ENCODE peak calls at places on chromosomes 11 and 22, in eight cellular contexts. One of them, this sample, is unnamed.

GRCh38 chr22:49614966-49615965 is 212.4 kb downstream of the BRD1 start:
- DNase-seq in fibroblast of the aortic adventitia: no peak
- DNase-seq in dorsolateral prefrontal cortex: peak
- DNase-seq in skeletal muscle cell: no peak
- DNase-seq in osteoblast: no peak
- DNase-seq in ovary: no peak
- DNase-seq in heart left ventricle: no peak
- DNase-seq in OCI-LY7: no peak
- DNase-seq in this sample: peak

GRCh38 chr11:44305643-44306468 is 4.1 kb downstream of the ALX4 start:
- DNase-seq in ovary: no peak
- DNase-seq in osteoblast: peak
- DNase-seq in fibroblast of the aortic adventitia: no peak
- DNase-seq in OCI-LY7: no peak
- DNase-seq in skeletal muscle cell: no peak
- DNase-seq in dorsolateral prefrontal cortex: no peak
- DNase-seq in heart left ventricle: no peak
- DNase-seq in this sample: peak

GRCh38 chr11:63762662-63763505 is 5.7 kb downstream of the ZFTA start:
- DNase-seq in osteoblast: peak
- DNase-seq in OCI-LY7: no peak
- DNase-seq in fibroblast of the aortic adventitia: peak
- DNase-seq in heart left ventricle: peak
- DNase-seq in ovary: peak
- DNase-seq in skeletal muscle cell: no peak
- DNase-seq in dorsolateral prefrontal cortex: no peak
- DNase-seq in this sample: peak

GRCh38 chr11:20016526-20016925 is 143.7 kb downstream of the DBX1 start:
- DNase-seq in heart left ventricle: no peak
- DNase-seq in fibroblast of the aortic adventitia: no peak
- DNase-seq in skeletal muscle cell: no peak
- DNase-seq in dorsolateral prefrontal cortex: no peak
- DNase-seq in ovary: no peak
- DNase-seq in OCI-LY7: no peak
- DNase-seq in osteoblast: no peak
- DNase-seq in this sample: no peak

GRCh38 chr11:46222485-46223251 is 54.8 kb upstream of the CREB3L1 start:
- DNase-seq in heart left ventricle: no peak
- DNase-seq in dorsolateral prefrontal cortex: no peak
- DNase-seq in skeletal muscle cell: no peak
- DNase-seq in OCI-LY7: no peak
- DNase-seq in ovary: no peak
- DNase-seq in fibroblast of the aortic adventitia: peak
- DNase-seq in osteoblast: peak
- DNase-seq in this sample: no peak

GRCh38 chr11:44709966-44710365 is 16.8 kb upstream of the TSPAN18 start:
- DNase-seq in osteoblast: peak
- DNase-seq in fibroblast of the aortic adventitia: no peak
- DNase-seq in dorsolateral prefrontal cortex: no peak
- DNase-seq in heart left ventricle: no peak
- DNase-seq in ovary: no peak
- DNase-seq in OCI-LY7: no peak
- DNase-seq in skeletal muscle cell: peak
- DNase-seq in this sample: no peak

GRCh38 chr11:93287434-93287833 is 43.1 kb upstream of the DEUP1 start:
- DNase-seq in osteoblast: no peak
- DNase-seq in fibroblast of the aortic adventitia: no peak
- DNase-seq in skeletal muscle cell: no peak
- DNase-seq in ovary: no peak
- DNase-seq in heart left ventricle: no peak
- DNase-seq in OCI-LY7: no peak
- DNase-seq in dorsolateral prefrontal cortex: no peak
- DNase-seq in this sample: no peak

GRCh38 chr11:1122356-1123002 is 35.3 kb upstream of the MUC5AC start:
- DNase-seq in OCI-LY7: no peak
- DNase-seq in dorsolateral prefrontal cortex: no peak
- DNase-seq in heart left ventricle: no peak
- DNase-seq in skeletal muscle cell: no peak
- DNase-seq in osteoblast: peak
- DNase-seq in ovary: no peak
- DNase-seq in fibroblast of the aortic adventitia: no peak
- DNase-seq in this sample: no peak

GRCh38 chr11:35427158-35427557 is 7.8 kb upstream of the SLC1A2 start:
- DNase-seq in dorsolateral prefrontal cortex: no peak
- DNase-seq in heart left ventricle: no peak
- DNase-seq in osteoblast: peak
- DNase-seq in skeletal muscle cell: peak
- DNase-seq in OCI-LY7: no peak
- DNase-seq in fibroblast of the aortic adventitia: peak
- DNase-seq in ovary: no peak
- DNase-seq in this sample: no peak

GRCh38 chr11:14812776-14813175 is 79.3 kb downstream of the CYP2R1 start:
- DNase-seq in OCI-LY7: no peak
- DNase-seq in ovary: no peak
- DNase-seq in dorsolateral prefrontal cortex: no peak
- DNase-seq in heart left ventricle: no peak
- DNase-seq in skeletal muscle cell: no peak
- DNase-seq in fibroblast of the aortic adventitia: no peak
- DNase-seq in osteoblast: no peak
- DNase-seq in this sample: no peak

GRCh38 chr11:19595840-19596751 is 116.5 kb upstream of the NAV2 start:
- DNase-seq in osteoblast: peak
- DNase-seq in skeletal muscle cell: peak
- DNase-seq in dorsolateral prefrontal cortex: no peak
- DNase-seq in fibroblast of the aortic adventitia: peak
- DNase-seq in ovary: no peak
- DNase-seq in heart left ventricle: peak
- DNase-seq in OCI-LY7: no peak
- DNase-seq in this sample: no peak

GRCh38 chr11:134411887-134412507 is at the start of gene B3GAT1:
- DNase-seq in skeletal muscle cell: no peak
- DNase-seq in heart left ventricle: no peak
- DNase-seq in dorsolateral prefrontal cortex: no peak
- DNase-seq in ovary: no peak
- DNase-seq in osteoblast: peak
- DNase-seq in OCI-LY7: no peak
- DNase-seq in fibroblast of the aortic adventitia: no peak
- DNase-seq in this sample: no peak

GRCh38 chr11:134413334-134414035 is 1.4 kb upstream of the B3GAT1 start:
- DNase-seq in fibroblast of the aortic adventitia: no peak
- DNase-seq in ovary: no peak
- DNase-seq in heart left ventricle: no peak
- DNase-seq in dorsolateral prefrontal cortex: no peak
- DNase-seq in osteoblast: peak
- DNase-seq in OCI-LY7: no peak
- DNase-seq in skeletal muscle cell: no peak
- DNase-seq in this sample: no peak

GRCh38 chr11:134412508-134413333 is 679 bp upstream of the B3GAT1 start:
- DNase-seq in fibroblast of the aortic adventitia: no peak
- DNase-seq in heart left ventricle: no peak
- DNase-seq in osteoblast: peak
- DNase-seq in OCI-LY7: no peak
- DNase-seq in skeletal muscle cell: no peak
- DNase-seq in dorsolateral prefrontal cortex: peak
- DNase-seq in ovary: peak
- DNase-seq in this sample: no peak

GRCh38 chr11:134409552-134410429 is 2.3 kb downstream of the B3GAT1 start:
- DNase-seq in ovary: no peak
- DNase-seq in fibroblast of the aortic adventitia: no peak
- DNase-seq in heart left ventricle: no peak
- DNase-seq in dorsolateral prefrontal cortex: no peak
- DNase-seq in osteoblast: peak
- DNase-seq in OCI-LY7: no peak
- DNase-seq in skeletal muscle cell: no peak
- DNase-seq in this sample: no peak

DNA sequence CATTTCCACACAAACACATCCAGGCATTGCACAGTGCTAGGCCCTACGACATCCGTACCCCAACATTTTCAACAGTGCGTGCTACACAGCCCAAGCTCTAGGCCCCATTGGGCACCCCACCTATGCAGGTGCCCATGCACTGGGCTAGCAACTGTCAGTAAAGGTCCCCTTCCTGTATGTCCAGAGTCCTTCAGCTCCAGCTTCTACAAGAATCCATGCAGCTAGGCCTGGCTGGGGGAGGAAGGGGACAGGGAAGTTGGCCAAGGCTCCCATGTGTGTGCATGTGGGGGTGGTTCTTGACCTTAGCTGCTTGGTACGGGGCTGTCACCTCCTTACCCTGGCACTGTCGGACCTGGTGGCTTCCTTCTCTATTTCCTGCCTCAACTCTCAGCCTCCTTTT is 1.3 kb downstream of the B3GAT1 start:
- DNase-seq in OCI-LY7: no peak
- DNase-seq in fibroblast of the aortic adventitia: no peak
- DNase-seq in dorsolateral prefrontal cortex: no peak
- DNase-seq in skeletal muscle cell: no peak
- DNase-seq in ovary: no peak
- DNase-seq in osteoblast: peak
- DNase-seq in heart left ventricle: no peak
- DNase-seq in this sample: no peak
- H3K4me3 ChIP-seq in OCI-LY7: no peak
- H3K4me3 ChIP-seq in fibroblast of the aortic adventitia: no peak
- H3K4me3 ChIP-seq in dorsolateral prefrontal cortex: peak
- H3K4me3 ChIP-seq in skeletal muscle cell: no peak
- H3K4me3 ChIP-seq in ovary: no peak
- H3K4me3 ChIP-seq in osteoblast: no peak
- H3K4me3 ChIP-seq in heart left ventricle: peak
- H3K4me3 ChIP-seq in this sample: no peak

DNA sequence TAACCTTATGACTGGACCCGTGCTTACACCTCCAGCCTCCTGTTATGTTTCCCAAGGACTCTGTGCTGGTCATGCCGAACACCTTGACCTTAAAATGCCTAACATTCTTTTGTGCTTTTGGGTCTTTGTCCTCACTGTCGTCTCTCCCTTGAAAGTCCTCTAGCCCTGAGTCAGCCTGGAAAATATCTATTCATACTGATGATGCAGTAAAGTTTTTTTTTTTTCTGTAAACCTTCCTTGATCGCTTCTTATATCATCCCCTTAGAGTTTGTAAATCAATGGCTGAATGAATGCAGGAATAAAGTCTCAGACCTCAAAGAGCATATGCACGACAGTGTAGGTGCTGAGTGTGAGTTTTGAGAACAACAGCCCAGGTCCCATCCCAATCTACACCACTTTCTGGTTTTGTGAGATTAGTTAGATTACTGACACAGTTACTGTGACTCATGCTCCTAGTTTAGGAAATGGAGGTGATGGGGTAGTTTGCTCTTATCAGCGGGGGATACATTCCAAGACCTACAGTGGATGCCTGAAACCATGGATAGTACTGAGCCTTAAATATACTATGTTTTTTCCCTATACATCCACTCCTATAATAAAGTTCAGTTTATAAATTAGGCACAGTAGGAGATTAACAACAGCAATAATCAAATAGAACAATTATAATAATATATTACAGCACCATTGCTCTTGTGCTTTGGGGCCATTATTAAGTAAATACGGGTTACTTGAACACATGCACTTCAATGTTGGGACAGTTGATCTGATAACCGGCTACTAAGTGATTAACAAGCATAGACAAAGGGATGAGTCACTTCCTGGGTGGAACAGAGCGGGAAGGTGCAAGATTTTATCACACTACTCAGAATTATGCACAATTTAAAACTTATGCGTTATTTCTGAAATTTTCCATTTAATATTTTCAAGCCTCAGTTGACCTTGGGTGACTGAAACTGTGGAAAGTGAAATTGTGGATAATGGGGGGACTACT is 8.5 kb downstream of the TCN1 start:
- DNase-seq in heart left ventricle: no peak
- DNase-seq in skeletal muscle cell: no peak
- DNase-seq in osteoblast: no peak
- DNase-seq in OCI-LY7: no peak
- DNase-seq in dorsolateral prefrontal cortex: no peak
- DNase-seq in ovary: no peak
- DNase-seq in fibroblast of the aortic adventitia: no peak
- DNase-seq in this sample: no peak
- H3K4me3 ChIP-seq in heart left ventricle: no peak
- H3K4me3 ChIP-seq in skeletal muscle cell: no peak
- H3K4me3 ChIP-seq in osteoblast: no peak
- H3K4me3 ChIP-seq in OCI-LY7: no peak
- H3K4me3 ChIP-seq in dorsolateral prefrontal cortex: no peak
- H3K4me3 ChIP-seq in ovary: no peak
- H3K4me3 ChIP-seq in fibroblast of the aortic adventitia: no peak
- H3K4me3 ChIP-seq in this sample: no peak

GRCh38 chr22:27377901-27378300 is 423.7 kb downstream of the MN1 start:
- DNase-seq in dorsolateral prefrontal cortex: no peak
- DNase-seq in osteoblast: no peak
- DNase-seq in fibroblast of the aortic adventitia: no peak
- DNase-seq in skeletal muscle cell: peak
- DNase-seq in heart left ventricle: no peak
- DNase-seq in ovary: peak
- DNase-seq in OCI-LY7: peak
- DNase-seq in this sample: peak
- H3K4me3 ChIP-seq in dorsolateral prefrontal cortex: no peak
- H3K4me3 ChIP-seq in osteoblast: no peak
- H3K4me3 ChIP-seq in fibroblast of the aortic adventitia: no peak
- H3K4me3 ChIP-seq in skeletal muscle cell: no peak
- H3K4me3 ChIP-seq in heart left ventricle: no peak
- H3K4me3 ChIP-seq in ovary: no peak
- H3K4me3 ChIP-seq in OCI-LY7: peak
- H3K4me3 ChIP-seq in this sample: no peak

GRCh38 chr22:39215430-39216142 is 29.2 kb downstream of the PDGFB start:
- DNase-seq in heart left ventricle: no peak
- DNase-seq in osteoblast: peak
- DNase-seq in dorsolateral prefrontal cortex: no peak
- DNase-seq in skeletal muscle cell: no peak
- DNase-seq in fibroblast of the aortic adventitia: no peak
- DNase-seq in ovary: no peak
- DNase-seq in OCI-LY7: peak
- DNase-seq in this sample: no peak

GRCh38 chr22:39214383-39215069 is 30.3 kb downstream of the PDGFB start:
- DNase-seq in osteoblast: peak
- DNase-seq in skeletal muscle cell: no peak
- DNase-seq in fibroblast of the aortic adventitia: no peak
- DNase-seq in heart left ventricle: no peak
- DNase-seq in dorsolateral prefrontal cortex: no peak
- DNase-seq in OCI-LY7: no peak
- DNase-seq in ovary: no peak
- DNase-seq in this sample: no peak

GRCh38 chr22:39216143-39216490 is 28.7 kb downstream of the PDGFB start:
- DNase-seq in dorsolateral prefrontal cortex: peak
- DNase-seq in fibroblast of the aortic adventitia: no peak
- DNase-seq in osteoblast: no peak
- DNase-seq in ovary: no peak
- DNase-seq in skeletal muscle cell: no peak
- DNase-seq in heart left ventricle: no peak
- DNase-seq in OCI-LY7: no peak
- DNase-seq in this sample: no peak

GRCh38 chr22:39214006-39214382 is 30.8 kb downstream of the PDGFB start:
- DNase-seq in dorsolateral prefrontal cortex: no peak
- DNase-seq in skeletal muscle cell: no peak
- DNase-seq in fibroblast of the aortic adventitia: no peak
- DNase-seq in ovary: no peak
- DNase-seq in osteoblast: peak
- DNase-seq in OCI-LY7: no peak
- DNase-seq in heart left ventricle: no peak
- DNase-seq in this sample: no peak

DNA sequence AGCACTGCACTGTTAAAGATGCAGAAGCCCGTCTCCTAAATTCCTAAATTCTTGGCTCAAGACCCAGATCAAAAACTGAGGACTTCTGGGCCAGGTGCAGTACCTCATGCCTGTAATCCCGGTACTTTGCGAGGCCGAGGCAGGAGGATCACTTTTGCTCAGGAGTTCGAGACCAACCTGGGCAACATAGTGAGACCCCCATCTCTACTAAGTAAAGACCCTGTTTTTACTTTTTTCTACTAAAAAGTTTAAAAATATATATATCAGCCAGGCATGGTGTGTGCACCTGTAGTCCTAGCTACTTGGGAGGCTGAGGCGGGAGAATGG is 29.7 kb downstream of the PDGFB start:
- DNase-seq in OCI-LY7: no peak
- DNase-seq in ovary: no peak
- DNase-seq in osteoblast: no peak
- DNase-seq in dorsolateral prefrontal cortex: no peak
- DNase-seq in fibroblast of the aortic adventitia: no peak
- DNase-seq in heart left ventricle: no peak
- DNase-seq in skeletal muscle cell: no peak
- DNase-seq in this sample: no peak
- H3K4me3 ChIP-seq in OCI-LY7: no peak
- H3K4me3 ChIP-seq in ovary: no peak
- H3K4me3 ChIP-seq in osteoblast: no peak
- H3K4me3 ChIP-seq in dorsolateral prefrontal cortex: no peak
- H3K4me3 ChIP-seq in fibroblast of the aortic adventitia: no peak
- H3K4me3 ChIP-seq in heart left ventricle: no peak
- H3K4me3 ChIP-seq in skeletal muscle cell: no peak
- H3K4me3 ChIP-seq in this sample: no peak

This sample was measured in mucosa of descending colon.